ENCODE peak calls at places on chromosomes 6 and 20, in five cellular contexts. A is iris pigment epithelial cell, J is activated gamma-delta T cell treated with Interleukin-2 at 50 U/mL for 16 hours, U is NCI-H524 treated with DMSO at 0.1 percent for 48 hours, D is activated B cell treated with CpG ODN at 0.5 μM for 24 hours. P is an unnamed sample.

GRCh38 chr6:370555-370954 is 21.0 kb upstream of the IRF4 start:
- DNase-seq in J (no peak), A (no peak), U (no peak), D (no peak), P (no peak)

GRCh38 chr6:129920103-129920798 is 59.1 kb upstream of the TMEM244 start:
- DNase-seq in A (peak), D (no peak), U (no peak), J (no peak), P (no peak)

GRCh38 chr6:26273673-26274595 is 91.1 kb upstream of the BTN3A2 start:
- DNase-seq in J (peak), A (peak), U (no peak), D (no peak), P (no peak)

GRCh38 chr6:2810092-2810671 is 31.5 kb downstream of the SERPINB1 start:
- DNase-seq in U (no peak), J (no peak), D (no peak), A (peak), P (peak)

GRCh38 chr20:4956200-4956810 is 45.0 kb downstream of the SLC23A2 start:
- DNase-seq in D (no peak), J (no peak), U (no peak), A (peak), P (no peak)

GRCh38 chr20:49567421-49568256 is at the start of gene PTGIS:
- DNase-seq in J (no peak), D (no peak), U (no peak), A (no peak), P (peak)

GRCh38 chr6:31791324-31792089 is 4.0 kb downstream of the VARS1 start:
- DNase-seq in D (no peak), U (no peak), J (no peak), A (peak), P (no peak)

GRCh38 chr6:111481836-111482235 is 1.2 kb downstream of the REV3L start:
- DNase-seq in J (no peak), A (peak), D (no peak), U (peak), P (no peak)